ENCODE peak calls at places on chromosomes 3 and 15, in eight cellular contexts. T is NCI-H1436; G is H9; U is CD4-positive, alpha-beta T cell; Z is fibroblast of pulmonary artery; B is neuronal stem cell; H is dorsolateral prefrontal cortex; F is activated naive CD4-positive, alpha-beta T cell. A is an unnamed sample.
A peak's percentile ranks its signal among the peaks of the same experiment; 100 is the strongest.

GRCh38 chr3:196868297-196868661 is 559 bp downstream of the SENP5 start:
- DNase-seq in T (no peak), G (peak; percentile 32), U (peak; percentile 0), Z (peak; percentile 34), B (peak; percentile 11), H (no peak), F (no peak), A (no peak)

GRCh38 chr15:44102675-44103254 is 92.3 kb downstream of the FRMD5 start:
- DNase-seq in T (no peak), G (no peak), U (no peak), Z (peak; percentile 97), B (peak; percentile 17), H (no peak), F (no peak), A (no peak)

GRCh38 chr3:21328982-21329381 is 422.0 kb downstream of the ZNF385D start:
- DNase-seq in T (no peak), G (no peak), U (no peak), Z (no peak), B (no peak), H (no peak), F (no peak), A (no peak)

GRCh38 chr15:55546718-55547117 is 38.7 kb upstream of the DNAAF4 start:
- DNase-seq in T (no peak), G (no peak), U (no peak), Z (peak; percentile 38), B (no peak), H (no peak), F (no peak), A (no peak)

GRCh38 chr15:31974154-31974794 is 56.0 kb upstream of the CHRNA7 start:
- DNase-seq in T (no peak), G (no peak), U (no peak), Z (no peak), B (no peak), H (no peak), F (no peak), A (no peak)

GRCh38 chr15:52780172-52780980 is 9.8 kb downstream of the ONECUT1 start:
- DNase-seq in T (peak; percentile 13), G (peak; percentile 55), U (peak; percentile 41), Z (peak; percentile 66), B (peak; percentile 67), H (peak; percentile 51), F (peak; percentile 31), A (peak; percentile 83)

GRCh38 chr15:91469627-91470567 is 369.8 kb downstream of the SV2B start:
- DNase-seq in T (no peak), G (no peak), U (peak; percentile 22), Z (no peak), B (no peak), H (no peak), F (no peak), A (peak; percentile 46)

GRCh38 chr3:21754839-21755238 is 3.8 kb upstream of the ZNF385D start:
- DNase-seq in T (no peak), G (no peak), U (no peak), Z (no peak), B (no peak), H (no peak), F (no peak), A (no peak)

GRCh38 chr3:170899455-170899854 is 9.0 kb downstream of the EIF5A2 start:
- DNase-seq in T (no peak), G (no peak), U (no peak), Z (no peak), B (no peak), H (no peak), F (no peak), A (no peak)

GRCh38 chr3:188818282-188818681 is 353.5 kb upstream of the TPRG1 start:
- DNase-seq in T (no peak), G (no peak), U (no peak), Z (no peak), B (no peak), H (no peak), F (no peak), A (no peak)

GRCh38 chr3:58241321-58242044 is 3.9 kb downstream of the ABHD6 start:
- DNase-seq in T (no peak), G (no peak), U (no peak), Z (no peak), B (no peak), H (no peak), F (no peak), A (no peak)

GRCh38 chr15:59555696-59556095 is 55.9 kb upstream of the GCNT3 start:
- DNase-seq in T (no peak), G (no peak), U (no peak), Z (peak; percentile 28), B (no peak), H (no peak), F (no peak), A (no peak)

GRCh38 chr3:126834596-126835471 is 130.8 kb downstream of the CHCHD6 start:
- DNase-seq in T (no peak), G (no peak), U (no peak), Z (no peak), B (no peak), H (no peak), F (no peak), A (no peak)

GRCh38 chr3:182465301-182466185 is 327.8 kb upstream of the ATP11B start:
- DNase-seq in T (no peak), G (no peak), U (no peak), Z (no peak), B (no peak), H (no peak), F (no peak), A (no peak)

GRCh38 chr15:40295870-40296560 is 11.7 kb downstream of the PLCB2 start:
- DNase-seq in T (no peak), G (no peak), U (no peak), Z (no peak), B (no peak), H (no peak), F (no peak), A (no peak)

GRCh38 chr3:45555666-45556065 is 38.9 kb upstream of the LIMD1 start:
- DNase-seq in T (no peak), G (no peak), U (no peak), Z (no peak), B (no peak), H (no peak), F (no peak), A (no peak)

GRCh38 chr15:58438956-58439355 is 7.2 kb downstream of the LIPC start:
- DNase-seq in T (peak; percentile 42), G (peak; percentile 44), U (no peak), Z (peak; percentile 72), B (peak; percentile 12), H (no peak), F (no peak), A (peak; percentile 85)

GRCh38 chr15:96978937-96979473 is 648.5 kb downstream of the NR2F2 start:
- DNase-seq in T (no peak), G (no peak), U (no peak), Z (no peak), B (no peak), H (no peak), F (no peak), A (no peak)

GRCh38 chr15:35170216-35170615 is 85.1 kb upstream of the NANOGP8 start:
- DNase-seq in T (no peak), G (no peak), U (no peak), Z (peak; percentile 11), B (no peak), H (no peak), F (no peak), A (no peak)

GRCh38 chr15:99511865-99512632 is 53.7 kb upstream of the MEF2A start:
- DNase-seq in T (no peak), G (no peak), U (no peak), Z (peak; percentile 42), B (no peak), H (no peak), F (no peak), A (peak; percentile 99)

GRCh38 chr3:12384451-12385233 is 95.8 kb downstream of the PPARG start:
- DNase-seq in T (no peak), G (no peak), U (no peak), Z (no peak), B (no peak), H (no peak), F (no peak), A (no peak)

GRCh38 chr3:77407454-77407853 is 367.6 kb downstream of the ROBO2 start:
- DNase-seq in T (no peak), G (no peak), U (no peak), Z (no peak), B (peak; percentile 26), H (no peak), F (no peak), A (no peak)

GRCh38 chr15:30649952-30650929 is 24.3 kb downstream of the ARHGAP11B start:
- DNase-seq in T (no peak), G (no peak), U (no peak), Z (peak; percentile 16), B (no peak), H (no peak), F (no peak), A (peak; percentile 76)

A was measured in NB4.